ENCODE peak calls at places on chromosome 19, in nine cellular contexts. One of them, this sample, is unnamed.
A peak's percentile ranks its signal among the peaks of the same experiment; 100 is the strongest.

GRCh38 chr19:48962029-48962848 is 2.9 kb upstream of the FTL start:
- DNase-seq in A673: no peak
- DNase-seq in substantia nigra: peak; percentile 34
- DNase-seq in tibial artery: no peak
- DNase-seq in CD8-positive, alpha-beta memory T cell: peak; percentile 16
- DNase-seq in Peyer's patch: peak; percentile 81
- DNase-seq in CD4-positive, alpha-beta memory T cell: no peak
- DNase-seq in heart right ventricle: peak; percentile 54
- DNase-seq in heart left ventricle: peak; percentile 68
- DNase-seq in this sample: no peak

GRCh38 chr19:19672816-19673215 is 4.2 kb downstream of the ZNF101 start:
- DNase-seq in A673: no peak
- DNase-seq in CD4-positive, alpha-beta memory T cell: no peak
- DNase-seq in heart right ventricle: no peak
- DNase-seq in substantia nigra: no peak
- DNase-seq in Peyer's patch: no peak
- DNase-seq in heart left ventricle: no peak
- DNase-seq in CD8-positive, alpha-beta memory T cell: no peak
- DNase-seq in tibial artery: no peak
- DNase-seq in this sample: no peak

GRCh38 chr19:51163257-51163656 is 21.2 kb downstream of the SIGLEC7 start:
- DNase-seq in heart left ventricle: no peak
- DNase-seq in heart right ventricle: no peak
- DNase-seq in tibial artery: no peak
- DNase-seq in substantia nigra: no peak
- DNase-seq in Peyer's patch: no peak
- DNase-seq in CD4-positive, alpha-beta memory T cell: no peak
- DNase-seq in A673: no peak
- DNase-seq in CD8-positive, alpha-beta memory T cell: no peak
- DNase-seq in this sample: no peak

GRCh38 chr19:2097330-2098327 is 914 bp downstream of the IZUMO4 start:
- DNase-seq in tibial artery: peak; percentile 32
- DNase-seq in Peyer's patch: no peak
- DNase-seq in heart left ventricle: no peak
- DNase-seq in CD8-positive, alpha-beta memory T cell: peak; percentile 61
- DNase-seq in substantia nigra: no peak
- DNase-seq in A673: no peak
- DNase-seq in CD4-positive, alpha-beta memory T cell: peak; percentile 53
- DNase-seq in heart right ventricle: no peak
- DNase-seq in this sample: peak; percentile 34

GRCh38 chr19:55209430-55210119 is at the start of gene PTPRH:
- DNase-seq in heart right ventricle: no peak
- DNase-seq in substantia nigra: no peak
- DNase-seq in CD4-positive, alpha-beta memory T cell: no peak
- DNase-seq in CD8-positive, alpha-beta memory T cell: no peak
- DNase-seq in Peyer's patch: no peak
- DNase-seq in A673: no peak
- DNase-seq in heart left ventricle: no peak
- DNase-seq in tibial artery: no peak
- DNase-seq in this sample: no peak

GRCh38 chr19:2338055-2338615 is 9.7 kb downstream of the SPPL2B start:
- DNase-seq in CD8-positive, alpha-beta memory T cell: no peak
- DNase-seq in CD4-positive, alpha-beta memory T cell: no peak
- DNase-seq in Peyer's patch: no peak
- DNase-seq in A673: no peak
- DNase-seq in tibial artery: no peak
- DNase-seq in substantia nigra: no peak
- DNase-seq in heart right ventricle: no peak
- DNase-seq in heart left ventricle: no peak
- DNase-seq in this sample: no peak

GRCh38 chr19:48750351-48750750 is 2.1 kb downstream of the FUT1 start:
- DNase-seq in substantia nigra: no peak
- DNase-seq in heart left ventricle: no peak
- DNase-seq in tibial artery: no peak
- DNase-seq in CD8-positive, alpha-beta memory T cell: no peak
- DNase-seq in Peyer's patch: no peak
- DNase-seq in A673: no peak
- DNase-seq in CD4-positive, alpha-beta memory T cell: no peak
- DNase-seq in heart right ventricle: no peak
- DNase-seq in this sample: no peak

GRCh38 chr19:35037716-35038622 is 3.6 kb upstream of the HPN start:
- DNase-seq in CD8-positive, alpha-beta memory T cell: no peak
- DNase-seq in CD4-positive, alpha-beta memory T cell: no peak
- DNase-seq in Peyer's patch: peak; percentile 44
- DNase-seq in A673: no peak
- DNase-seq in substantia nigra: peak; percentile 63
- DNase-seq in heart right ventricle: no peak
- DNase-seq in heart left ventricle: no peak
- DNase-seq in tibial artery: peak; percentile 56
- DNase-seq in this sample: no peak

GRCh38 chr19:47241919-47242644 is 11.1 kb upstream of the BBC3 start:
- DNase-seq in tibial artery: no peak
- DNase-seq in heart right ventricle: no peak
- DNase-seq in Peyer's patch: no peak
- DNase-seq in substantia nigra: no peak
- DNase-seq in CD8-positive, alpha-beta memory T cell: no peak
- DNase-seq in heart left ventricle: no peak
- DNase-seq in CD4-positive, alpha-beta memory T cell: no peak
- DNase-seq in A673: no peak
- DNase-seq in this sample: no peak

GRCh38 chr19:42066075-42066754 is 3.8 kb downstream of the GRIK5 start:
- DNase-seq in tibial artery: no peak
- DNase-seq in CD8-positive, alpha-beta memory T cell: no peak
- DNase-seq in substantia nigra: no peak
- DNase-seq in heart right ventricle: no peak
- DNase-seq in CD4-positive, alpha-beta memory T cell: no peak
- DNase-seq in heart left ventricle: no peak
- DNase-seq in Peyer's patch: no peak
- DNase-seq in A673: peak; percentile 36
- DNase-seq in this sample: no peak

DNA sequence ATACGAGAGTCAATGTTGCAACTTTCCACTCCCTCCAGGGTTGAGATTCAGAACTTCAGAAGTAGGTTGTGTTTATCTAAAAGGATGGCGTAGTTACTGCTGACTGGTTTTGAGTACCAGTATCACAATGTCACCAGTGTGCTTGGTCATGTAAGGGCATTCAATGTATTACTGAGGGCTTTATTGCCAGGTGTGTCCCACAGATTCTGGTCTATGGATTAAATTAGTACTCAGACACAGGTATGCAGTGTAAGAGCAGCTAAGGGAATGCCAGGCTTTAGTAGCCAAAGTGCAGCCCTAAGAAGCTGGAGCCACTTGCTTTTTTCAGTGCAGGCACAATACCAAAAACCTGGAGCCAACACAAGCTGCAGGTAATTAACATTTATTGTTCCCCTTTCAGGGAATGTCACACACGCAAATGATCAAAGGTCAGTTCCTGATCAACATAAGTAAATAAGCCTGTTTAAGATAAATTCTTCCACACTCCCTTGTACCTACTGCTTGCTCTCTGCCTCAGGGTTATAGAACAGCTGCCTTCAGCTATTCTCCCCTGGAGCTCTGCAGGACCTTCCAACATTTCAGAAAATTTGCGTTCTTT is 130.1 kb upstream of the ZNF91 start:
- DNase-seq in CD8-positive, alpha-beta memory T cell: no peak
- DNase-seq in A673: no peak
- DNase-seq in substantia nigra: no peak
- DNase-seq in CD4-positive, alpha-beta memory T cell: no peak
- DNase-seq in Peyer's patch: no peak
- DNase-seq in heart right ventricle: no peak
- DNase-seq in tibial artery: no peak
- DNase-seq in heart left ventricle: no peak
- DNase-seq in this sample: no peak
- H3K27ac ChIP-seq in CD8-positive, alpha-beta memory T cell: no peak overlapping the region
- H3K27ac ChIP-seq in A673: no peak overlapping the region
- H3K27ac ChIP-seq in substantia nigra: no peak overlapping the region
- H3K27ac ChIP-seq in CD4-positive, alpha-beta memory T cell: no peak overlapping the region
- H3K27ac ChIP-seq in Peyer's patch: no peak overlapping the region
- H3K27ac ChIP-seq in heart right ventricle: no peak overlapping the region
- H3K27ac ChIP-seq in tibial artery: no peak overlapping the region
- H3K27ac ChIP-seq in heart left ventricle: no peak overlapping the region
- H3K27ac ChIP-seq in this sample: no peak overlapping the region

GRCh38 chr19:40053491-40053890 is 2.5 kb downstream of the ZNF780B start:
- DNase-seq in heart right ventricle: no peak
- DNase-seq in CD8-positive, alpha-beta memory T cell: no peak
- DNase-seq in CD4-positive, alpha-beta memory T cell: no peak
- DNase-seq in substantia nigra: no peak
- DNase-seq in Peyer's patch: no peak
- DNase-seq in tibial artery: no peak
- DNase-seq in heart left ventricle: no peak
- DNase-seq in A673: no peak
- DNase-seq in this sample: no peak

GRCh38 chr19:40055832-40056504 is at the start of gene ZNF780B:
- DNase-seq in heart right ventricle: peak; percentile 45
- DNase-seq in Peyer's patch: peak; percentile 88
- DNase-seq in CD4-positive, alpha-beta memory T cell: peak; percentile 67
- DNase-seq in A673: peak; percentile 83
- DNase-seq in heart left ventricle: peak; percentile 68
- DNase-seq in tibial artery: peak; percentile 57
- DNase-seq in CD8-positive, alpha-beta memory T cell: peak; percentile 51
- DNase-seq in substantia nigra: peak; percentile 69
- DNase-seq in this sample: peak; percentile 53

GRCh38 chr19:40056505-40056904 is 474 bp upstream of the ZNF780B start:
- DNase-seq in A673: no peak
- DNase-seq in CD8-positive, alpha-beta memory T cell: no peak
- DNase-seq in tibial artery: no peak
- DNase-seq in substantia nigra: no peak
- DNase-seq in heart left ventricle: no peak
- DNase-seq in Peyer's patch: no peak
- DNase-seq in heart right ventricle: no peak
- DNase-seq in CD4-positive, alpha-beta memory T cell: no peak
- DNase-seq in this sample: no peak

GRCh38 chr19:40054632-40055031 is 1.4 kb downstream of the ZNF780B start:
- DNase-seq in A673: no peak
- DNase-seq in heart right ventricle: no peak
- DNase-seq in heart left ventricle: no peak
- DNase-seq in tibial artery: no peak
- DNase-seq in Peyer's patch: no peak
- DNase-seq in CD4-positive, alpha-beta memory T cell: no peak
- DNase-seq in CD8-positive, alpha-beta memory T cell: no peak
- DNase-seq in substantia nigra: no peak
- DNase-seq in this sample: no peak

DNA sequence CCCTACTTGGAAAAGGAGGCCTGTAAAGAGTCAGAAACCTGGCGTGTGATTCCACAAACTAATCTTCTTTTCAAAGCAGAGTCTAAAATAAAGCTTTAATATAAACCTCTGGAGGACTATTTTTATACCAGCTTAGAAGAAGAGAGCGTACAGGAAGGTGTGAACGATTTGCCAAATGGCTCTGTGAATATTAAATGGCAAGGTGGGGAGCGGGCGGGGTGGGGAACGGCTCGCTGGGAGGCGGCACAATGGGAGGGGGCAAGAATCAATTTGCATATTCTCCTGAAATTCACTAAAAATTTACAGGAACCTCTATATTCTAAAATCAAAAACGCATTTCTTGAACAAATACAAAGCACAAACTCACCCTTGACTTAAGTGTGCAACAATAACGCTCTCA is 982 bp downstream of the ZNF780B start:
- DNase-seq in A673: no peak
- DNase-seq in heart left ventricle: no peak
- DNase-seq in CD8-positive, alpha-beta memory T cell: no peak
- DNase-seq in substantia nigra: no peak
- DNase-seq in CD4-positive, alpha-beta memory T cell: no peak
- DNase-seq in tibial artery: no peak
- DNase-seq in Peyer's patch: no peak
- DNase-seq in heart right ventricle: no peak
- DNase-seq in this sample: no peak
- H3K27ac ChIP-seq in A673: peak overlapping the region; percentile 73
- H3K27ac ChIP-seq in heart left ventricle: peak overlapping the region; percentile 81
- H3K27ac ChIP-seq in CD8-positive, alpha-beta memory T cell: peak overlapping the region; percentile 72
- H3K27ac ChIP-seq in substantia nigra: peak overlapping the region; percentile 62
- H3K27ac ChIP-seq in CD4-positive, alpha-beta memory T cell: peak overlapping the region; percentile 72
- H3K27ac ChIP-seq in tibial artery: no peak overlapping the region
- H3K27ac ChIP-seq in Peyer's patch: no peak overlapping the region
- H3K27ac ChIP-seq in heart right ventricle: peak overlapping the region; percentile 76
- H3K27ac ChIP-seq in this sample: no peak overlapping the region

GRCh38 chr19:632228-633067 is 889 bp downstream of the POLRMT start:
- DNase-seq in tibial artery: no peak
- DNase-seq in substantia nigra: no peak
- DNase-seq in A673: peak; percentile 79
- DNase-seq in heart right ventricle: no peak
- DNase-seq in heart left ventricle: no peak
- DNase-seq in CD8-positive, alpha-beta memory T cell: peak; percentile 17
- DNase-seq in Peyer's patch: no peak
- DNase-seq in CD4-positive, alpha-beta memory T cell: no peak
- DNase-seq in this sample: no peak

GRCh38 chr19:634975-635652 is 1.8 kb upstream of the POLRMT start:
- DNase-seq in heart right ventricle: no peak
- DNase-seq in CD4-positive, alpha-beta memory T cell: no peak
- DNase-seq in Peyer's patch: no peak
- DNase-seq in A673: no peak
- DNase-seq in CD8-positive, alpha-beta memory T cell: no peak
- DNase-seq in tibial artery: no peak
- DNase-seq in substantia nigra: no peak
- DNase-seq in heart left ventricle: no peak
- DNase-seq in this sample: no peak

GRCh38 chr19:629961-630714 is 3.2 kb downstream of the POLRMT start:
- DNase-seq in CD4-positive, alpha-beta memory T cell: no peak
- DNase-seq in CD8-positive, alpha-beta memory T cell: no peak
- DNase-seq in Peyer's patch: no peak
- DNase-seq in heart left ventricle: no peak
- DNase-seq in heart right ventricle: no peak
- DNase-seq in substantia nigra: no peak
- DNase-seq in A673: no peak
- DNase-seq in tibial artery: no peak
- DNase-seq in this sample: no peak

GRCh38 chr19:633786-634639 is 676 bp upstream of the POLRMT start:
- DNase-seq in substantia nigra: no peak
- DNase-seq in A673: peak; percentile 43
- DNase-seq in tibial artery: no peak
- DNase-seq in CD4-positive, alpha-beta memory T cell: no peak
- DNase-seq in CD8-positive, alpha-beta memory T cell: no peak
- DNase-seq in heart right ventricle: no peak
- DNase-seq in heart left ventricle: no peak
- DNase-seq in Peyer's patch: no peak
- DNase-seq in this sample: no peak

GRCh38 chr19:633068-633785 is at the start of gene POLRMT:
- DNase-seq in Peyer's patch: peak; percentile 98
- DNase-seq in heart right ventricle: peak; percentile 98
- DNase-seq in tibial artery: peak; percentile 98
- DNase-seq in A673: peak; percentile 99
- DNase-seq in heart left ventricle: peak; percentile 98
- DNase-seq in CD8-positive, alpha-beta memory T cell: peak; percentile 93
- DNase-seq in substantia nigra: peak; percentile 96
- DNase-seq in CD4-positive, alpha-beta memory T cell: peak; percentile 95
- DNase-seq in this sample: peak; percentile 95
- H3K27ac ChIP-seq in Peyer's patch: peak within 1 kb of the TSS; percentile 63
- H3K27ac ChIP-seq in heart right ventricle: peak within 1 kb of the TSS; percentile 79
- H3K27ac ChIP-seq in tibial artery: peak within 1 kb of the TSS; percentile 65
- H3K27ac ChIP-seq in A673: peak within 1 kb of the TSS; percentile 87
- H3K27ac ChIP-seq in heart left ventricle: peak within 1 kb of the TSS; percentile 65
- H3K27ac ChIP-seq in CD8-positive, alpha-beta memory T cell: peak within 1 kb of the TSS; percentile 72
- H3K27ac ChIP-seq in substantia nigra: peak within 1 kb of the TSS; percentile 73
- H3K27ac ChIP-seq in CD4-positive, alpha-beta memory T cell: peak within 1 kb of the TSS; percentile 71
- H3K27ac ChIP-seq in this sample: peak within 1 kb of the TSS; percentile 67

DNA sequence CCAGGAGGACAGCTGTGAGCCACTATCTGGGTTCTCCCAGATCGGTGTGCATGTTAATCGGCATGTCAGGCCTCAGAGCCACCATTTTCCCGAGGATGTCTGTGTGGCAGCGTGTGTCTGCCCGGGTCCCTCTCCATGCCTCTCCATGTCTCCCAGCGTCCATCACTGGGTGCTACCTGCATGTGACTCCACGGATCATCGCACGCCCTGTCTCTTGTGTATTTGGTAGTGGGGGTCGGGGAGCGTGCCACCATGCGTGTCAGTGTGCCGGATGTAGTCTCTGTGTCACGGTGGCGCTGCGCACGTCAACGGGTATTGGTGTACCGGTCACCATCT is 5.9 kb downstream of the NFIX start:
- DNase-seq in CD4-positive, alpha-beta memory T cell: no peak
- DNase-seq in A673: no peak
- DNase-seq in tibial artery: no peak
- DNase-seq in Peyer's patch: no peak
- DNase-seq in heart right ventricle: no peak
- DNase-seq in heart left ventricle: no peak
- DNase-seq in CD8-positive, alpha-beta memory T cell: no peak
- DNase-seq in substantia nigra: no peak
- DNase-seq in this sample: no peak
- H3K27ac ChIP-seq in CD4-positive, alpha-beta memory T cell: no peak overlapping the region
- H3K27ac ChIP-seq in A673: no peak overlapping the region
- H3K27ac ChIP-seq in tibial artery: peak overlapping the region; percentile 88
- H3K27ac ChIP-seq in Peyer's patch: no peak overlapping the region
- H3K27ac ChIP-seq in heart right ventricle: peak overlapping the region; percentile 92
- H3K27ac ChIP-seq in heart left ventricle: peak overlapping the region; percentile 94
- H3K27ac ChIP-seq in CD8-positive, alpha-beta memory T cell: no peak overlapping the region
- H3K27ac ChIP-seq in substantia nigra: peak overlapping the region; percentile 99
- H3K27ac ChIP-seq in this sample: no peak overlapping the region